ENCODE peak calls at places on chromosomes 4 and X, in four cellular contexts. A is tibial nerve, X is PC-3, Q is amniotic stem cell. K is an unnamed sample.

GRCh38 chr4:10020871-10021676 is at the start of gene SLC2A9:
- DNase-seq in A (no peak), X (no peak), Q (no peak), K (peak; percentile 91)

GRCh38 chrX:10111364-10112148 is 45.2 kb upstream of the CLCN4 start:
- DNase-seq in X (no peak), A (no peak), Q (no peak), K (no peak)

GRCh38 chrX:47272013-47272408 is 39.2 kb downstream of the USP11 start:
- DNase-seq in X (no peak), Q (no peak), A (no peak), K (no peak)

GRCh38 chrX:150517303-150517896 is 51.0 kb upstream of the MTM1 start:
- DNase-seq in A (no peak), X (no peak), Q (peak; percentile 2), K (peak; percentile 9)

GRCh38 chr4:31793907-31794306 is 1073.7 kb downstream of the PCDH7 start:
- DNase-seq in A (no peak), X (peak; percentile 7), Q (no peak), K (peak; percentile 6)

GRCh38 chr4:99815597-99816011 is 1.0 kb upstream of the DAPP1 start:
- DNase-seq in Q (no peak), X (peak; percentile 98), A (no peak), K (peak; percentile 100)

GRCh38 chr4:46820154-46820553 is 88.9 kb downstream of the COX7B2 start:
- DNase-seq in X (no peak), Q (no peak), A (no peak), K (no peak)

GRCh38 chrX:25198253-25198652 is 182.5 kb upstream of the ARX start:
- DNase-seq in Q (no peak), A (no peak), X (no peak), K (no peak)

GRCh38 chr4:155377281-155377680 is 516 bp upstream of the MAP9 start:
- DNase-seq in X (peak; percentile 84), A (no peak), Q (no peak), K (peak; percentile 20)

GRCh38 chr4:138953962-138954371 is 61.6 kb upstream of the NOCT start:
- DNase-seq in Q (peak; percentile 73), X (peak; percentile 22), A (no peak), K (peak; percentile 64)

GRCh38 chrX:37746268-37746931 is 33.5 kb upstream of the CYBB start:
- DNase-seq in X (peak; percentile 64), Q (no peak), A (no peak), K (peak; percentile 18)

GRCh38 chr4:1419708-1420107 is 13.5 kb upstream of the NKX1-1 start:
- DNase-seq in A (no peak), X (no peak), Q (no peak), K (no peak)

GRCh38 chr4:83536649-83537352 is 893 bp downstream of the GPAT3 start:
- DNase-seq in Q (no peak), X (no peak), A (no peak), K (no peak)

GRCh38 chr4:6848717-6849305 is 60.8 kb upstream of the TBC1D14 start:
- DNase-seq in X (no peak), Q (no peak), A (no peak), K (no peak)

GRCh38 chrX:14528629-14529287 is 578 bp upstream of the GLRA2 start:
- DNase-seq in A (peak; percentile 15), X (peak; percentile 71), Q (no peak), K (peak; percentile 58)

GRCh38 chrX:31268359-31268758 is 196.5 kb upstream of the FTHL17 start:
- DNase-seq in Q (no peak), X (no peak), A (no peak), K (no peak)

GRCh38 chr4:136763844-136764446 is 768.3 kb downstream of the PCDH18 start:
- DNase-seq in Q (no peak), X (no peak), A (no peak), K (no peak)

GRCh38 chr4:69054578-69055200 is 41.6 kb upstream of the UGT2B7 start:
- DNase-seq in X (peak; percentile 91), Q (no peak), A (no peak), K (peak; percentile 92)